ENCODE peak calls at places on chromosomes 1 and 21, in five cellular contexts. Y, K, N, L and V are unnamed samples.

GRCh38 chr1:24420547-24420946 is 4.9 kb downstream of the NIPAL3 start:
- DNase-seq in Y (no peak), K (no peak), N (no peak), L (peak; percentile 27), V (no peak)

GRCh38 chr1:12275370-12275769 is 45.5 kb downstream of the VPS13D start:
- DNase-seq in Y (peak; percentile 40), K (peak; percentile 13), N (peak; percentile 67), L (peak; percentile 21), V (peak; percentile 10)

GRCh38 chr1:54559111-54559548 is 11.1 kb downstream of the ACOT11 start:
- DNase-seq in Y (no peak), K (no peak), N (no peak), L (no peak), V (no peak)

GRCh38 chr1:41648230-41648629 is 163.7 kb upstream of the EDN2 start:
- DNase-seq in Y (no peak), K (no peak), N (no peak), L (no peak), V (no peak)

GRCh38 chr1:85611390-85611789 is 30.8 kb downstream of the CCN1 start:
- DNase-seq in Y (no peak), K (no peak), N (no peak), L (peak; percentile 83), V (no peak)

GRCh38 chr1:205592443-205593003 is 39.3 kb downstream of the ELK4 start:
- DNase-seq in Y (no peak), K (no peak), N (no peak), L (no peak), V (no peak)

GRCh38 chr1:148379170-148379500 is 104.0 kb downstream of the PPIAL4G start:
- DNase-seq in Y (no peak), K (no peak), N (no peak), L (no peak), V (no peak)

GRCh38 chr1:227545361-227545760 is 18.0 kb upstream of the ZNF678 start:
- DNase-seq in Y (no peak), K (no peak), N (no peak), L (no peak), V (no peak)

GRCh38 chr1:167904641-167905040 is 9.3 kb downstream of the ADCY10 start:
- DNase-seq in Y (peak; percentile 40), K (no peak), N (no peak), L (peak; percentile 90), V (no peak)

GRCh38 chr1:15835741-15836510 is 11.6 kb upstream of the SPEN start:
- DNase-seq in Y (peak; percentile 99), K (peak; percentile 97), N (peak; percentile 99), L (peak; percentile 99), V (peak; percentile 100)

GRCh38 chr1:222732216-222733159 is 4.5 kb upstream of the FAM177B start:
- DNase-seq in Y (no peak), K (no peak), N (no peak), L (no peak), V (no peak)

GRCh38 chr1:6359568-6360496 is 33.7 kb downstream of the ACOT7 start:
- DNase-seq in Y (peak; percentile 81), K (peak; percentile 47), N (peak; percentile 83), L (peak; percentile 96), V (peak; percentile 96)

GRCh38 chr1:246608616-246609376 is 42.5 kb downstream of the CNST start:
- DNase-seq in Y (peak; percentile 76), K (no peak), N (peak; percentile 59), L (peak; percentile 98), V (peak; percentile 55)

GRCh38 chr1:150995896-150996295 is 10.8 kb downstream of the MINDY1 start:
- DNase-seq in Y (peak; percentile 69), K (peak; percentile 42), N (no peak), L (peak; percentile 70), V (peak; percentile 32)

GRCh38 chr1:176557543-176558258 is 94.7 kb downstream of the PAPPA2 start:
- DNase-seq in Y (no peak), K (no peak), N (no peak), L (no peak), V (peak; percentile 11)

GRCh38 chr1:178542554-178543290 is 29.8 kb downstream of the TEX35 start:
- DNase-seq in Y (peak; percentile 91), K (peak; percentile 81), N (peak; percentile 99), L (peak; percentile 87), V (peak; percentile 82)

GRCh38 chr1:227378876-227379554 is 60.7 kb upstream of the CDC42BPA start:
- DNase-seq in Y (no peak), K (no peak), N (no peak), L (no peak), V (peak; percentile 32)

GRCh38 chr1:54885863-54886723 is 902 bp downstream of the DHCR24 start:
- DNase-seq in Y (peak; percentile 82), K (no peak), N (no peak), L (peak; percentile 39), V (peak; percentile 85)

GRCh38 chr1:21537932-21538630 is 28.9 kb downstream of the ALPL start:
- DNase-seq in Y (peak; percentile 57), K (no peak), N (no peak), L (no peak), V (no peak)

GRCh38 chr21:46196733-46197132 is 12.5 kb upstream of the SPATC1L start:
- DNase-seq in Y (no peak), K (no peak), N (no peak), L (no peak), V (peak; percentile 57)

GRCh38 chr1:245345191-245345884 is 190.6 kb downstream of the KIF26B start:
- DNase-seq in Y (peak; percentile 79), K (no peak), N (no peak), L (no peak), V (no peak)

GRCh38 chr1:18199462-18199861 is 91.9 kb downstream of the IGSF21 start:
- DNase-seq in Y (peak; percentile 85), K (no peak), N (no peak), L (no peak), V (no peak)

GRCh38 chr1:115655307-115655664 is 13.5 kb downstream of the VANGL1 start:
- DNase-seq in Y (no peak), K (no peak), N (no peak), L (no peak), V (no peak)

GRCh38 chr1:38489844-38490270 is 369.7 kb downstream of the RRAGC start:
- DNase-seq in Y (peak; percentile 98), K (no peak), N (no peak), L (no peak), V (no peak)

GRCh38 chr1:76759950-76760349 is 107.3 kb upstream of the ST6GALNAC5 start:
- DNase-seq in Y (peak; percentile 48), K (no peak), N (no peak), L (peak; percentile 11), V (no peak)

GRCh38 chr1:56993355-56993985 is 27.7 kb upstream of the C8B start:
- DNase-seq in Y (no peak), K (no peak), N (no peak), L (no peak), V (no peak)

GRCh38 chr1:58755468-58755872 is 28.4 kb downstream of the JUN start:
- DNase-seq in Y (peak; percentile 88), K (no peak), N (no peak), L (peak; percentile 97), V (peak; percentile 74)

GRCh38 chr1:104463126-104463697 is 713.5 kb downstream of the AMY1C start:
- DNase-seq in Y (no peak), K (no peak), N (no peak), L (no peak), V (no peak)

GRCh38 chr1:147598631-147599361 is 57.5 kb downstream of the BCL9 start:
- DNase-seq in Y (no peak), K (peak; percentile 30), N (peak; percentile 74), L (peak; percentile 48), V (no peak)

GRCh38 chr1:20618550-20618949 is 14.7 kb upstream of the PINK1 start:
- DNase-seq in Y (no peak), K (no peak), N (no peak), L (no peak), V (no peak)

GRCh38 chr1:205162301-205162700 is 40.5 kb upstream of the RBBP5 start:
- DNase-seq in Y (no peak), K (no peak), N (no peak), L (no peak), V (no peak)

DNA sequence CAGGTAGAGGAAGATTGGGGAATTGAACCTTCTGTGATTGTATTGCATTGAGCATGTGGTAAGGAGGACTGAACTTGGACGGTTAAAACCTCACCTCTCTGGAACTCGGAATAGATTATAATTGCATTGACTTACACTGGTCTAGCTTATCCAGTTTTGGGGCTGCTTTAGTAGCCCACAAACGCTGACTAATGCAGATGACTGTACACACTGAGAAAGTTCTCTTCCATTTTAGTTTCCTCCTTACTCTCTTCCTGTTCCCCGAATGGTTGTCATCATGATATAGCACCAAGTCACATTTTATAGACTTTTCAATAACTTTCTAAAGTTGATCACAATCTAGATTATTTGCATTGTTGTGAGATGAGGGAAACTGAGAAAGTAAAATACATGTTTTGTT is 78.2 kb downstream of the NFIA start:
- DNase-seq in Y (no peak), K (no peak), N (no peak), L (no peak), V (no peak)
- H3K27ac ChIP-seq in Y (no peak overlapping the region), K (no peak overlapping the region), N (no peak overlapping the region), L (no peak overlapping the region), V (no peak overlapping the region)

DNA sequence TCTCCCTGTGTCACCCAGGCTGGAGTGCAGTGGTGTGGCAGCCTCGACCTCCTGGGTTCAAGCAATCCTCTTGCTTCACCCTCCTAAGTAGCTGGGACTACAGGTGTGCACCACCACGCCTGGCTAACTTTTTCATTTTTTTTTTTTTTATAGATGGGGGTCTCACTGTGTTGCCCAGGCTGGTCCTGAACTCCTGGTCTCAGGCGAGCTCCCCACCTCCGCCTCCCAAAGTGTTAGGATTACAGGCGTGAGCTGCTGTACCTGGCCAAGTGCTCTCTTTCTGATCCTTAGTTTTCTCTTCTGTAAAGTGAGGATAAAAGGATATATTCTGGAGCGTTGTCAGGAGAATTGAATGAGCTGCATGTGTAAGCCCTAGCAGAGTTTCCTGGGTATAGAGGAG is 68.7 kb downstream of the GALNT2 start:
- DNase-seq in Y (no peak), K (no peak), N (no peak), L (no peak), V (no peak)
- H3K4me1 ChIP-seq in Y (no peaks in the 10 kb centered on the region), K (no peaks in the 10 kb centered on the region), N (peaks cover 7% of the 10 kb centered on the region), L (peaks cover 21% of the 10 kb centered on the region), V (peaks cover 3% of the 10 kb centered on the region)

DNA sequence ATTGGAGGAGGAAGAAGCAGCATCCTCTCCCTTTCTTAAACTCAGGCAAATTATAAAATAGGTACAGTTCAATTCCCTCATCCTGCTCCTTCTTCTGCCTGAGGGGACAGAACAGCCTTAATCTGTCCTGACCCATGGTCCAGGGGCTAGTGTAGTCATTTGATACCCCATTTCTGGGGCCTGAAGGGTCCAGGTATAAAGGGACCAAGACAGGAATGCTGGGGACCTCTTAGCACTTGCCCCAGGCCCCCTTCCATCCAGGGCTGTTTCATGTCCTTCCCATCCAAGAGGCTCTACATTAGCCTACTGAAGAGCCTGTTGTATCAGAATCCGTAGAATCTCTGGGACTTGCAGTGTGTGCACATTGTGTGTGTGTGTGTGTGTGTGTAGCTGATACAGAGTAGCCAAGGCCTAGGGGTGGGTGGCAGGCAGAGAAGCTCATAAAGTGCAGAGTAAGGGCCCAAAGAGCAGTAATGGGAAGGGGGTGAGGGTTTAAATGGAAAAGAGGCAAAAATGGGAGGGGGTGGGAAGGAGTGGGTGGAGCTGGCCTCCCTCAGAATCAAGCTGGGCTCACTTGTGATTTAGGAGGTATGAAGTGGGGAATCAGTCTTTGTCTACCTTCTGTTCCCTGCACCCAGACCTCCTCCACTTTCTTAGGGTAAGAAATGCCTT is 32.4 kb downstream of the RUNX1 start:
- DNase-seq in Y (no peak), K (no peak), N (no peak), L (no peak), V (no peak)
- H3K27ac ChIP-seq in Y (no peak overlapping the region), K (no peak overlapping the region), N (no peak overlapping the region), L (no peak overlapping the region), V (no peak overlapping the region)

GRCh38 chr1:39737546-39738169 is 1.0 kb upstream of the PPIE start:
- DNase-seq in Y (no peak), K (no peak), N (no peak), L (peak; percentile 24), V (no peak)
- H3K4me1 ChIP-seq in Y (peaks cover 5% of the 10 kb centered on the region), K (peaks cover 18% of the 10 kb centered on the region), N (peaks cover 19% of the 10 kb centered on the region), L (peaks cover 6% of the 10 kb centered on the region), V (peaks cover 6% of the 10 kb centered on the region)